ENCODE peak calls at places on chromosomes 7 and 10, in four cellular contexts. D, Q, Z and V are unnamed samples. For H3K36me3 and H3K4me1, the result is how much of the 10 kb centered on the place peaks cover.

GRCh38 chr7:96723622-96724021 is 14.0 kb upstream of the SEM1 start:
- DNase-seq in Z (no peak), D (no peak), Q (no peak), V (no peak)

GRCh38 chr10:89494615-89495014 is 40.8 kb downstream of the SLC16A12 start:
- DNase-seq in D (no peak), Q (no peak), Z (no peak), V (no peak)

GRCh38 chr10:32413513-32413912 is 32.4 kb upstream of the CCDC7 start:
- DNase-seq in Q (no peak), D (no peak), Z (no peak), V (peak)

GRCh38 chr10:46091834-46092522 is 45.9 kb upstream of the MSMB start:
- DNase-seq in Q (no peak), Z (no peak), D (no peak), V (no peak)

GRCh38 chr10:102678842-102679289 is 34.6 kb downstream of the TRIM8 start:
- DNase-seq in D (peak), Q (peak), Z (no peak), V (peak)

GRCh38 chr10:51643734-51644133 is 55.7 kb downstream of the CSTF2T start:
- DNase-seq in D (no peak), Z (no peak), Q (no peak), V (no peak)

GRCh38 chr10:28541695-28542365 is 8.9 kb downstream of the WAC start:
- DNase-seq in Q (no peak), D (no peak), Z (no peak), V (no peak)

GRCh38 chr7:88281729-88282128 is 25.0 kb downstream of the STEAP4 start:
- DNase-seq in Q (no peak), Z (no peak), D (no peak), V (no peak)

GRCh38 chr10:72875250-72876055 is 18.1 kb upstream of the OIT3 start:
- DNase-seq in Z (no peak), D (no peak), Q (no peak), V (peak)

GRCh38 chr7:29369909-29370488 is 175.4 kb downstream of the CHN2 start:
- DNase-seq in Z (no peak), D (no peak), Q (no peak), V (no peak)

DNA sequence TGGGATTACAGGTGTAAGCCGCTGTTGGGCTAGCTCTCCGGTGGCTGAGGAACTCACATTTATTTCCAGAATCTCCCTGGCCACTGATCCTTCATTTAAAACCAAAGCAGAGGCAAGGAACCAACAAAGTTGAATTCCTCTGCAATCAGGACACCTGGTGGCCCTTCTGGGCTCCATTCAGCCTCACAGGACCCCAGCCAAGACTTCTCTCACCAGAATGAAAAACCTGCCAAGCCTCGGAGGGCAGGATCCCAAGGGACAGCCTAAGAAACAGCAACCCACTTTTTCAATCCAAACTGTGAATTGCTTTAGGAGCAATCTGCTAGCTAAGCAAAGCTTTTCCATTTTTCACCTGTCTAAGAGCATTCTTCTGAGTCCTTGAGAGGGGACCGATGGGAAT is 34.6 kb downstream of the OAT start:
- DNase-seq in Q (no peak), D (no peak), Z (peak), V (peak)
- H3K36me3 ChIP-seq in Q (under half), D (under half), Z (under half), V (under half)

DNA sequence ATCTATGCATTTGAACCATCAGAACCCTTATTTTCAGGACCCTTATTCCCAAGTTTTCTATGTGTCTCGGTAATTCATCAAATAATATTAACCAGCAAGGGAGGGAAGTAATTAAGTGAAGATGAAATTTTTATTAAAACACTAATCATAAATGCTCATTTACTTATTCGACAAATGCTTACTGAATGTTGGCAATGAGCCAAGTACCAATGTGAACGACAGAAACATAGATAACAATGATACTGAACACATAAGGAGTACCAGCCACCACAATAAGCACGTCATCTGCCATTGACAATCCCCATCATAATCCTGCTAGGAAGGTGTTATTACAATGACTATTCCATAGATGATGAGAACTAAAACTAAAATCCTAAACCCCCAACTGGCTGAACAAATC is 45.5 kb downstream of the GRM8 start:
- DNase-seq in Z (no peak), Q (no peak), D (no peak), V (no peak)
- H3K4me3 ChIP-seq in Z (no peak), Q (no peak), D (no peak), V (no peak)

GRCh38 chr10:5761220-5761619 is 52.0 kb downstream of the GDI2 start:
- DNase-seq in Z (no peak), Q (no peak), D (no peak), V (no peak)
- H3K4me1 ChIP-seq in Z (under half), Q (under half), D (under half), V (under half)

GRCh38 chr10:132713421-132714095 is 72.4 kb downstream of the NKX6-2 start:
- DNase-seq in Q (no peak), D (peak), Z (no peak), V (no peak)
- H3K36me3 ChIP-seq in Q (under half), D (under half), Z (half or more), V (under half)

GRCh38 chr7:4613855-4614548 is 68.1 kb upstream of the FOXK1 start:
- DNase-seq in Q (no peak), D (no peak), Z (peak), V (no peak)
- H3K4me3 ChIP-seq in Q (no peak), D (peak), Z (peak), V (no peak)

GRCh38 chr10:110087682-110088081 is 79.9 kb downstream of the ADD3 start:
- DNase-seq in Q (no peak), D (no peak), Z (no peak), V (no peak)

GRCh38 chr10:110081914-110082313 is 74.1 kb downstream of the ADD3 start:
- DNase-seq in Z (peak), D (no peak), Q (no peak), V (no peak)

GRCh38 chr10:110078317-110078716 is 70.5 kb downstream of the ADD3 start:
- DNase-seq in Q (no peak), Z (no peak), D (no peak), V (no peak)

GRCh38 chr10:110088756-110089155 is 81.0 kb downstream of the ADD3 start:
- DNase-seq in Q (no peak), D (no peak), Z (no peak), V (no peak)

GRCh38 chr10:110083884-110084283 is 76.1 kb downstream of the ADD3 start:
- DNase-seq in Q (no peak), Z (no peak), D (no peak), V (peak)
- H3K4me1 ChIP-seq in Q (under half), Z (under half), D (under half), V (under half)

GRCh38 chr10:42630537-42631134 is 7.7 kb downstream of the ZNF33B start:
- DNase-seq in D (no peak), Q (no peak), Z (no peak), V (no peak)
- H3K36me3 ChIP-seq in D (under half), Q (under half), Z (half or more), V (under half)